ENCODE peak calls at places on chromosomes 12 and 14, in six cellular contexts. One of them, this sample, is unnamed.

GRCh38 chr14:56339855-56340701 is 221.9 kb downstream of the PELI2 start:
- DNase-seq in neuronal stem cell: peak; percentile 53
- DNase-seq in mesenchymal stem cell: peak; percentile 98
- DNase-seq in mesendoderm: peak; percentile 81
- DNase-seq in H1: peak; percentile 56
- DNase-seq in IMR-90: peak; percentile 98
- DNase-seq in this sample: peak; percentile 80

GRCh38 chr12:64544796-64545382 is 65.4 kb upstream of the RASSF3 start:
- DNase-seq in neuronal stem cell: no peak
- DNase-seq in mesenchymal stem cell: no peak
- DNase-seq in mesendoderm: no peak
- DNase-seq in H1: no peak
- DNase-seq in IMR-90: no peak
- DNase-seq in this sample: no peak

GRCh38 chr14:75229923-75230792 is 48.5 kb upstream of the FOS start:
- DNase-seq in neuronal stem cell: no peak
- DNase-seq in mesenchymal stem cell: peak; percentile 38
- DNase-seq in mesendoderm: peak; percentile 98
- DNase-seq in H1: no peak
- DNase-seq in IMR-90: peak; percentile 34
- DNase-seq in this sample: no peak

GRCh38 chr12:26152507-26153102 is 27.8 kb upstream of the BHLHE41 start:
- DNase-seq in neuronal stem cell: no peak
- DNase-seq in mesenchymal stem cell: peak; percentile 18
- DNase-seq in mesendoderm: no peak
- DNase-seq in H1: no peak
- DNase-seq in IMR-90: no peak
- DNase-seq in this sample: peak; percentile 37

GRCh38 chr14:54503476-54503875 is 6.2 kb upstream of the CGRRF1 start:
- DNase-seq in neuronal stem cell: no peak
- DNase-seq in mesenchymal stem cell: peak; percentile 72
- DNase-seq in mesendoderm: peak; percentile 58
- DNase-seq in H1: no peak
- DNase-seq in IMR-90: peak; percentile 47
- DNase-seq in this sample: peak; percentile 60

GRCh38 chr12:77120695-77121094 is 55.3 kb upstream of the E2F7 start:
- DNase-seq in neuronal stem cell: no peak
- DNase-seq in mesenchymal stem cell: peak; percentile 49
- DNase-seq in mesendoderm: no peak
- DNase-seq in H1: no peak
- DNase-seq in IMR-90: peak; percentile 65
- DNase-seq in this sample: no peak

GRCh38 chr14:76261371-76261811 is 109.7 kb downstream of the GPATCH2L start:
- DNase-seq in neuronal stem cell: no peak
- DNase-seq in mesenchymal stem cell: no peak
- DNase-seq in mesendoderm: peak; percentile 62
- DNase-seq in H1: no peak
- DNase-seq in IMR-90: peak; percentile 44
- DNase-seq in this sample: no peak

GRCh38 chr14:70955543-70956480 is 48.6 kb downstream of the PCNX1 start:
- DNase-seq in neuronal stem cell: no peak
- DNase-seq in mesenchymal stem cell: peak; percentile 63
- DNase-seq in mesendoderm: peak; percentile 51
- DNase-seq in H1: no peak
- DNase-seq in IMR-90: peak; percentile 26
- DNase-seq in this sample: no peak

GRCh38 chr14:40197344-40197743 is 765.1 kb upstream of the FBXO33 start:
- DNase-seq in neuronal stem cell: no peak
- DNase-seq in mesenchymal stem cell: no peak
- DNase-seq in mesendoderm: no peak
- DNase-seq in H1: no peak
- DNase-seq in IMR-90: no peak
- DNase-seq in this sample: no peak

GRCh38 chr14:53491256-53491905 is 338.3 kb upstream of the DDHD1 start:
- DNase-seq in neuronal stem cell: no peak
- DNase-seq in mesenchymal stem cell: peak; percentile 34
- DNase-seq in mesendoderm: no peak
- DNase-seq in H1: no peak
- DNase-seq in IMR-90: peak; percentile 28
- DNase-seq in this sample: no peak

GRCh38 chr12:3351731-3352130 is 139.3 kb upstream of the PRMT8 start:
- DNase-seq in neuronal stem cell: no peak
- DNase-seq in mesenchymal stem cell: no peak
- DNase-seq in mesendoderm: no peak
- DNase-seq in H1: no peak
- DNase-seq in IMR-90: no peak
- DNase-seq in this sample: no peak

GRCh38 chr12:122207391-122207790 is 3.9 kb downstream of the B3GNT4 start:
- DNase-seq in neuronal stem cell: no peak
- DNase-seq in mesenchymal stem cell: no peak
- DNase-seq in mesendoderm: no peak
- DNase-seq in H1: no peak
- DNase-seq in IMR-90: no peak
- DNase-seq in this sample: no peak

GRCh38 chr12:31117203-31118011 is 43.7 kb downstream of the DDX11 start:
- DNase-seq in neuronal stem cell: peak; percentile 59
- DNase-seq in mesenchymal stem cell: peak; percentile 46
- DNase-seq in mesendoderm: peak; percentile 63
- DNase-seq in H1: peak; percentile 85
- DNase-seq in IMR-90: peak; percentile 1
- DNase-seq in this sample: peak; percentile 9

GRCh38 chr12:26471560-26471959 is 276.2 kb downstream of the SSPN start:
- DNase-seq in neuronal stem cell: no peak
- DNase-seq in mesenchymal stem cell: no peak
- DNase-seq in mesendoderm: no peak
- DNase-seq in H1: no peak
- DNase-seq in IMR-90: peak; percentile 68
- DNase-seq in this sample: peak; percentile 11

GRCh38 chr14:72560856-72561493 is 332.9 kb downstream of the DPF3 start:
- DNase-seq in neuronal stem cell: no peak
- DNase-seq in mesenchymal stem cell: no peak
- DNase-seq in mesendoderm: no peak
- DNase-seq in H1: no peak
- DNase-seq in IMR-90: no peak
- DNase-seq in this sample: no peak

GRCh38 chr14:53608369-53608768 is 348.3 kb downstream of the BMP4 start:
- DNase-seq in neuronal stem cell: no peak
- DNase-seq in mesenchymal stem cell: no peak
- DNase-seq in mesendoderm: no peak
- DNase-seq in H1: no peak
- DNase-seq in IMR-90: no peak
- DNase-seq in this sample: peak; percentile 48

GRCh38 chr14:24343795-24344660 is 4.2 kb upstream of the RIPK3 start:
- DNase-seq in neuronal stem cell: no peak
- DNase-seq in mesenchymal stem cell: no peak
- DNase-seq in mesendoderm: no peak
- DNase-seq in H1: no peak
- DNase-seq in IMR-90: no peak
- DNase-seq in this sample: no peak

GRCh38 chr14:100846309-100846859 is 20.5 kb downstream of the MEG3 start:
- DNase-seq in neuronal stem cell: no peak
- DNase-seq in mesenchymal stem cell: peak; percentile 11
- DNase-seq in mesendoderm: no peak
- DNase-seq in H1: no peak
- DNase-seq in IMR-90: no peak
- DNase-seq in this sample: no peak

GRCh38 chr14:104724981-104725771 is 1.1 kb downstream of the ADSS1 start:
- DNase-seq in neuronal stem cell: no peak
- DNase-seq in mesenchymal stem cell: peak; percentile 56
- DNase-seq in mesendoderm: peak; percentile 88
- DNase-seq in H1: peak; percentile 70
- DNase-seq in IMR-90: no peak
- DNase-seq in this sample: peak; percentile 47

GRCh38 chr12:67415473-67415872 is 146.3 kb downstream of the CAND1 start:
- DNase-seq in neuronal stem cell: no peak
- DNase-seq in mesenchymal stem cell: peak; percentile 47
- DNase-seq in mesendoderm: peak; percentile 71
- DNase-seq in H1: no peak
- DNase-seq in IMR-90: peak; percentile 27
- DNase-seq in this sample: no peak

GRCh38 chr14:62706217-62706616 is 339.0 kb downstream of the KCNH5 start:
- DNase-seq in neuronal stem cell: no peak
- DNase-seq in mesenchymal stem cell: no peak
- DNase-seq in mesendoderm: no peak
- DNase-seq in H1: no peak
- DNase-seq in IMR-90: peak; percentile 24
- DNase-seq in this sample: no peak

GRCh38 chr14:103607039-103607668 is 21.9 kb upstream of the KLC1 start:
- DNase-seq in neuronal stem cell: no peak
- DNase-seq in mesenchymal stem cell: peak; percentile 94
- DNase-seq in mesendoderm: peak; percentile 55
- DNase-seq in H1: peak; percentile 56
- DNase-seq in IMR-90: peak; percentile 92
- DNase-seq in this sample: peak; percentile 43

GRCh38 chr12:94618995-94619695 is 31.2 kb downstream of the TMCC3 start:
- DNase-seq in neuronal stem cell: no peak
- DNase-seq in mesenchymal stem cell: peak; percentile 76
- DNase-seq in mesendoderm: no peak
- DNase-seq in H1: no peak
- DNase-seq in IMR-90: peak; percentile 93
- DNase-seq in this sample: peak; percentile 60

GRCh38 chr12:101839324-101840283 is 8.8 kb upstream of the GNPTAB start:
- DNase-seq in neuronal stem cell: peak; percentile 49
- DNase-seq in mesenchymal stem cell: peak; percentile 69
- DNase-seq in mesendoderm: peak; percentile 65
- DNase-seq in H1: peak; percentile 81
- DNase-seq in IMR-90: peak; percentile 68
- DNase-seq in this sample: peak; percentile 21

GRCh38 chr12:31324845-31325523 is 966 bp downstream of the SINHCAF start:
- DNase-seq in neuronal stem cell: peak; percentile 30
- DNase-seq in mesenchymal stem cell: peak; percentile 74
- DNase-seq in mesendoderm: peak; percentile 60
- DNase-seq in H1: no peak
- DNase-seq in IMR-90: peak; percentile 49
- DNase-seq in this sample: peak; percentile 15

GRCh38 chr12:112091563-112091962 is 17.0 kb downstream of the NAA25 start:
- DNase-seq in neuronal stem cell: no peak
- DNase-seq in mesenchymal stem cell: no peak
- DNase-seq in mesendoderm: no peak
- DNase-seq in H1: no peak
- DNase-seq in IMR-90: no peak
- DNase-seq in this sample: peak; percentile 62

GRCh38 chr12:65306603-65307501 is 28.4 kb downstream of the MSRB3 start:
- DNase-seq in neuronal stem cell: no peak
- DNase-seq in mesenchymal stem cell: peak; percentile 96
- DNase-seq in mesendoderm: peak; percentile 55
- DNase-seq in H1: no peak
- DNase-seq in IMR-90: peak; percentile 75
- DNase-seq in this sample: peak; percentile 43

GRCh38 chr12:49019435-49020317 is 1.1 kb upstream of the PRKAG1 start:
- DNase-seq in neuronal stem cell: no peak
- DNase-seq in mesenchymal stem cell: peak; percentile 53
- DNase-seq in mesendoderm: peak; percentile 71
- DNase-seq in H1: peak; percentile 67
- DNase-seq in IMR-90: peak; percentile 23
- DNase-seq in this sample: peak; percentile 21

GRCh38 chr14:100712490-100712889 is 14.2 kb upstream of the DLK1 start:
- DNase-seq in neuronal stem cell: no peak
- DNase-seq in mesenchymal stem cell: no peak
- DNase-seq in mesendoderm: no peak
- DNase-seq in H1: no peak
- DNase-seq in IMR-90: no peak
- DNase-seq in this sample: no peak

DNA sequence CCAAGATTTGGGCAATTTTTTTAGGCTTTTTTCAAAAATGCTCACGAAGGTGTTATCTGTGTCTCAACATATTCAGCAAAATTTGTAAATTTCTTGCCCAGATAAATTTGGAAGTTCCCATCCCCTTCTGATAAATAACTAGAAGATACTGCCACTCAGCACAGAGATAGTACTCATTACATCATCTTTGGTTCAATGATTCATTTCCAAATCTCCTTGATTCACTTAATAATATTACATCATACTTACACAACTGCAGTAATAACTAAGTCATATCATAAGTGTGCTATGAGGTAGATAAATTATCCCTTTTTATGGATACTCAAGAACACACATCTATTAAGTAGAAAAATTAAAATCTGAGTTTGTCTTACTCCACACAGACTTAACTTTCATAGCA is 89.4 kb downstream of the RPAP3 start:
- DNase-seq in neuronal stem cell: no peak
- DNase-seq in mesenchymal stem cell: no peak
- DNase-seq in mesendoderm: no peak
- DNase-seq in H1: no peak
- DNase-seq in IMR-90: no peak
- DNase-seq in this sample: no peak
- H2BK120ac ChIP-seq in neuronal stem cell: no peak overlapping the region
- H2BK120ac ChIP-seq in mesenchymal stem cell: no peak overlapping the region
- H2BK120ac ChIP-seq in mesendoderm: no peak overlapping the region
- H2BK120ac ChIP-seq in H1: no peak overlapping the region
- H2BK120ac ChIP-seq in IMR-90: no peak overlapping the region
- H2BK120ac ChIP-seq in this sample: no peak overlapping the region

GRCh38 chr12:12889701-12890100 is 1.7 kb upstream of the GPRC5A start:
- DNase-seq in neuronal stem cell: no peak
- DNase-seq in mesenchymal stem cell: no peak
- DNase-seq in mesendoderm: no peak
- DNase-seq in H1: no peak
- DNase-seq in IMR-90: no peak
- DNase-seq in this sample: no peak
- H3K4me3 ChIP-seq in neuronal stem cell: no peak overlapping the region
- H3K4me3 ChIP-seq in mesenchymal stem cell: no peak overlapping the region
- H3K4me3 ChIP-seq in mesendoderm: no peak overlapping the region
- H3K4me3 ChIP-seq in H1: no peak overlapping the region
- H3K4me3 ChIP-seq in IMR-90: no peak overlapping the region
- H3K4me3 ChIP-seq in this sample: no peak overlapping the region

GRCh38 chr12:131927110-131928079 is 1.7 kb upstream of the PUS1 start:
- DNase-seq in neuronal stem cell: no peak
- DNase-seq in mesenchymal stem cell: no peak
- DNase-seq in mesendoderm: peak; percentile 20
- DNase-seq in H1: no peak
- DNase-seq in IMR-90: no peak
- DNase-seq in this sample: no peak

GRCh38 chr12:131929530-131930456 is 717 bp downstream of the PUS1 start:
- DNase-seq in neuronal stem cell: no peak
- DNase-seq in mesenchymal stem cell: peak; percentile 46
- DNase-seq in mesendoderm: peak; percentile 42
- DNase-seq in H1: no peak
- DNase-seq in IMR-90: peak; percentile 10
- DNase-seq in this sample: peak; percentile 25

GRCh38 chr12:131930510-131930909 is 1.4 kb downstream of the PUS1 start:
- DNase-seq in neuronal stem cell: no peak
- DNase-seq in mesenchymal stem cell: no peak
- DNase-seq in mesendoderm: no peak
- DNase-seq in H1: no peak
- DNase-seq in IMR-90: no peak
- DNase-seq in this sample: no peak

GRCh38 chr12:131928080-131928764 is 854 bp upstream of the PUS1 start:
- DNase-seq in neuronal stem cell: no peak
- DNase-seq in mesenchymal stem cell: peak; percentile 62
- DNase-seq in mesendoderm: peak; percentile 70
- DNase-seq in H1: no peak
- DNase-seq in IMR-90: peak; percentile 30
- DNase-seq in this sample: peak; percentile 47

GRCh38 chr12:131928765-131929529 is at the start of gene PUS1:
- DNase-seq in neuronal stem cell: peak; percentile 92
- DNase-seq in mesenchymal stem cell: peak; percentile 95
- DNase-seq in mesendoderm: peak; percentile 97
- DNase-seq in H1: peak; percentile 93
- DNase-seq in IMR-90: peak; percentile 91
- DNase-seq in this sample: peak; percentile 88
- H2BK120ac ChIP-seq in neuronal stem cell: no peak within 1 kb of the TSS
- H2BK120ac ChIP-seq in mesenchymal stem cell: peak within 1 kb of the TSS; percentile 94
- H2BK120ac ChIP-seq in mesendoderm: no peak within 1 kb of the TSS
- H2BK120ac ChIP-seq in H1: no peak within 1 kb of the TSS
- H2BK120ac ChIP-seq in IMR-90: no peak within 1 kb of the TSS
- H2BK120ac ChIP-seq in this sample: peak within 1 kb of the TSS; percentile 55

GRCh38 chr14:96799489-96800056 is 2.4 kb downstream of the VRK1 start:
- DNase-seq in neuronal stem cell: no peak
- DNase-seq in mesenchymal stem cell: no peak
- DNase-seq in mesendoderm: no peak
- DNase-seq in H1: no peak
- DNase-seq in IMR-90: no peak
- DNase-seq in this sample: no peak
- H3K4me3 ChIP-seq in neuronal stem cell: no peak overlapping the region
- H3K4me3 ChIP-seq in mesenchymal stem cell: no peak overlapping the region
- H3K4me3 ChIP-seq in mesendoderm: no peak overlapping the region
- H3K4me3 ChIP-seq in H1: no peak overlapping the region
- H3K4me3 ChIP-seq in IMR-90: no peak overlapping the region
- H3K4me3 ChIP-seq in this sample: no peak overlapping the region